ENCODE peak calls at places on chromosomes 5 and 9, in ten cellular contexts. M is HFFc6, I is AG04449, C is osteocyte, F is G401, N is CD14-positive monocyte, Q is esophagus muscularis mucosa, E is mucosa of gallbladder, L is T1000, U is left ventricle myocardium inferior. J is an unnamed sample.

GRCh38 chr5:154972476-154973080 is 31.7 kb downstream of the MRPL22 start:
- DNase-seq in M (peak), I (no peak), C (no peak), F (peak), N (no peak), Q (no peak), E (peak), L (no peak), U (no peak), J (peak)

GRCh38 chr5:178677429-178677828 is 50.6 kb upstream of the CLK4 start:
- DNase-seq in M (no peak), I (no peak), C (no peak), F (no peak), N (no peak), Q (no peak), E (no peak), L (no peak), U (no peak), J (peak)

GRCh38 chr5:21688655-21689054 is 1164.5 kb downstream of the CDH12 start:
- DNase-seq in M (no peak), I (no peak), C (no peak), F (no peak), N (no peak), Q (no peak), E (no peak), L (no peak), U (no peak), J (peak)

GRCh38 chr9:112789493-112789892 is 38.9 kb downstream of the SNX30 start:
- DNase-seq in M (peak), I (peak), C (no peak), F (no peak), N (no peak), Q (no peak), E (no peak), L (no peak), U (no peak), J (no peak)

GRCh38 chr5:119070578-119070827 is 384 bp upstream of the DMXL1 start:
- DNase-seq in M (no peak), I (no peak), C (no peak), F (no peak), N (no peak), Q (peak), E (no peak), L (no peak), U (peak), J (no peak)

GRCh38 chr5:73908440-73908839 is 282.4 kb downstream of the ARHGEF28 start:
- DNase-seq in M (no peak), I (no peak), C (no peak), F (no peak), N (no peak), Q (no peak), E (no peak), L (no peak), U (no peak), J (no peak)

GRCh38 chr5:112264666-112265065 is 154.4 kb downstream of the EPB41L4A start:
- DNase-seq in M (no peak), I (no peak), C (no peak), F (no peak), N (no peak), Q (no peak), E (no peak), L (no peak), U (no peak), J (peak)

GRCh38 chr9:38061326-38061947 is 7.6 kb downstream of the SHB start:
- DNase-seq in M (no peak), I (no peak), C (no peak), F (no peak), N (no peak), Q (no peak), E (no peak), L (no peak), U (no peak), J (no peak)

GRCh38 chr5:36366883-36367282 is 65.2 kb upstream of the RANBP3L start:
- DNase-seq in M (peak), I (no peak), C (no peak), F (no peak), N (no peak), Q (no peak), E (no peak), L (no peak), U (no peak), J (no peak)

GRCh38 chr9:87471746-87472145 is 25.9 kb upstream of the DAPK1 start:
- DNase-seq in M (no peak), I (no peak), C (no peak), F (no peak), N (no peak), Q (no peak), E (no peak), L (no peak), U (no peak), J (no peak)

J was measured in bronchial epithelial cell.